ENCODE peak calls at places on chromosomes 11 and 22, in ten cellular contexts. P is breast epithelium; J is mucosa of descending colon; E is body of pancreas; G is cardiac muscle cell; C is fibroblast of lung; A is heart right ventricle; Q is CD8-positive, alpha-beta T cell; U is upper lobe of right lung; V is PC-9. M is an unnamed sample. For H3K36me3, the result is how much of the 10 kb centered on the place peaks cover.

GRCh38 chr11:118939948-118940598 is 14.3 kb upstream of the BCL9L start:
- DNase-seq in P (no peak), J (peak), E (no peak), G (no peak), C (no peak), A (no peak), Q (no peak), U (no peak), V (peak), M (no peak)

GRCh38 chr11:112294688-112295340 is 34.2 kb upstream of the PLET1 start:
- DNase-seq in P (no peak), J (no peak), E (no peak), G (no peak), C (no peak), A (no peak), Q (no peak), U (no peak), V (no peak), M (no peak)

GRCh38 chr11:5596611-5597201 is at the start of gene TRIM6:
- DNase-seq in P (peak), J (peak), E (peak), G (peak), C (peak), A (peak), Q (no peak), U (peak), V (peak), M (no peak)

GRCh38 chr11:46865340-46865739 is 19.3 kb upstream of the CKAP5 start:
- DNase-seq in P (no peak), J (no peak), E (no peak), G (no peak), C (peak), A (no peak), Q (no peak), U (no peak), V (peak), M (peak)

GRCh38 chr11:11978792-11979486 is 29.5 kb downstream of the DKK3 start:
- DNase-seq in P (peak), J (peak), E (peak), G (no peak), C (peak), A (peak), Q (no peak), U (peak), V (no peak), M (no peak)

GRCh38 chr22:42801537-42802165 is 55.4 kb downstream of the ARFGAP3 start:
- DNase-seq in P (no peak), J (no peak), E (peak), G (no peak), C (no peak), A (no peak), Q (no peak), U (no peak), V (no peak), M (no peak)

GRCh38 chr11:63872833-63873201 is 33.9 kb downstream of the MARK2 start:
- DNase-seq in P (no peak), J (peak), E (peak), G (no peak), C (no peak), A (no peak), Q (no peak), U (no peak), V (no peak), M (no peak)

GRCh38 chr22:19819911-19820879 is 34.5 kb downstream of the GNB1L start:
- DNase-seq in P (peak), J (no peak), E (peak), G (no peak), C (no peak), A (no peak), Q (no peak), U (no peak), V (no peak), M (no peak)

GRCh38 chr22:43308451-43309235 is 34.5 kb downstream of the SCUBE1 start:
- DNase-seq in P (no peak), J (no peak), E (no peak), G (no peak), C (peak), A (no peak), Q (no peak), U (no peak), V (no peak), M (no peak)

GRCh38 chr11:17649261-17649660 is 70.1 kb upstream of the MYOD1 start:
- DNase-seq in P (no peak), J (no peak), E (no peak), G (no peak), C (no peak), A (no peak), Q (no peak), U (no peak), V (no peak), M (no peak)

GRCh38 chr11:135006800-135007199 is 594.8 kb upstream of the B3GAT1 start:
- DNase-seq in P (no peak), J (no peak), E (no peak), G (no peak), C (no peak), A (no peak), Q (no peak), U (no peak), V (no peak), M (no peak)

GRCh38 chr11:108093128-108093904 is 28.1 kb upstream of the ACAT1 start:
- DNase-seq in P (no peak), J (no peak), E (no peak), G (no peak), C (peak), A (no peak), Q (no peak), U (no peak), V (peak), M (no peak)
- H3K36me3 ChIP-seq in P (under half), J (under half), E (under half), G (under half), C (under half), A (under half), Q (under half), U (half or more), V (under half), M (under half)

GRCh38 chr11:87743002-87743401 is 432.2 kb downstream of the RAB38 start:
- DNase-seq in P (no peak), J (no peak), E (no peak), G (peak), C (no peak), A (no peak), Q (no peak), U (no peak), V (no peak), M (no peak)
- TF ChIP-seq CTCF in P (no peak), J (no peak), E (no peak), G (no peak), C (no peak), A (no peak), Q (no peak), U (peak), V (no peak), M (no peak)

DNA sequence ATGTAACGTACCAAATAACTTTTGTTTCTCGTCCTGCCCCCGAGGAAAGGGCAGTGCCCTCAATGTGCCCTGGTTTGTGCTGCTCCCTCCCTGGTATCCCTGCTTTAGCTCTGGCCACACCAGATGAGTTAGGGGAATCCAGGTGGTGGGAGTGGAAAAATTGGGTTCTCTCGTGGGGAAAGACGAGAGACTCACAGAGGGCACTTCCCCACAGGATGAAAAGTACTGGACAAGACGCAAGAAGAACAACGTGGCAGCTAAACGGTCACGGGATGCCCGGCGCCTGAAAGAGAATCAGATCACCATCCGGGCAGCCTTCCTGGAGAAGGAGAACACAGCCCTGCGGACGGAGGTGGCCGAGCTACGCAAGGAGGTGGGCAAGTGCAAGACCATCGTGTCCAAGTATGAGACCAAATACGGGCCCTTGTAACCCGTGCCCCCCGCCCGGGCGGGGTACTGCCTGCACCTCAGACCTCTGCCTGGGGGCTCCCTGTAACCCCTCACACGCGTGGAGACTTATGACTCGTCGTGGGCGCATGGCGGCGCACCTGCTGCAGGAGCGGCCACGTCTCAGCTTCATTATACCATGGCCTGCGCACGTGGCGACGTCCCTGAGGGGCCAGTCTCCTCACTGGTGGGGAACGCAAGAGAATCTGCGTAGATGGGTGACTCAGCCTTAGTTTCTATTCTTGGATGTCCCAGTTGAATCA is 13.9 kb downstream of the TEF start:
- DNase-seq in P (no peak), J (no peak), E (no peak), G (no peak), C (no peak), A (no peak), Q (no peak), U (no peak), V (no peak), M (no peak)
- H3K36me3 ChIP-seq in P (under half), J (under half), E (under half), G (under half), C (under half), A (under half), Q (under half), U (half or more), V (under half), M (under half)

DNA sequence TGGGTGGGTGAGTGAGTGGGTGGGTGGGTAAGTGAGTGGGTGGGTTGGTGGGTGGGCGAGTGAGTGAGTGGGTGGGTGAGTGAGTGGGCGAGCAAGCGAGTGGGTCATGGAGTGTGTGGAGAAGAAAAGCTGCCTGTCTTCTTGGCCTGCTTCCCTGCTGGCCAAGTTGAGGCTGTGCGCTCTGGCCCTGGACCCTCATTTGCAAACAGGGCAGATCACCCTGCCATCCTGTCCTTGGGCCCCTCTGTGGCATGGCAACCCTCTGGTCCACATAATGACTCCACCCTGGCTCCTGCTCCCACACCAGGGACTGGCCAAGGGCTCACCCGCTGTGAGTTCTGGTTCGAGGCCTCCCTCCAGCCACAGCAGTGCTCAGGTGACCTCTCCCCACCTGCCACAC is 35.1 kb downstream of the CAPN1 start:
- DNase-seq in P (no peak), J (no peak), E (no peak), G (no peak), C (no peak), A (no peak), Q (no peak), U (peak), V (no peak), M (no peak)
- TF ChIP-seq CTCF in P (no peak), J (no peak), E (no peak), G (no peak), C (no peak), A (no peak), Q (no peak), U (no peak), V (no peak), M (no peak)

M was measured in BJ.